ENCODE peak calls at places on chromosomes 7 and 10, in four cellular contexts. One of them, this sample, is unnamed.
A peak's percentile ranks its signal among the peaks of the same experiment; 100 is the strongest.

GRCh38 chr10:89153086-89153485 is 54.0 kb downstream of the CH25H start:
- DNase-seq in colonic mucosa: no peak
- DNase-seq in GM12878: no peak
- DNase-seq in thyroid gland: no peak
- DNase-seq in this sample: no peak

GRCh38 chr10:93947055-93947454 is 46.7 kb upstream of the PLCE1 start:
- DNase-seq in colonic mucosa: no peak
- DNase-seq in GM12878: no peak
- DNase-seq in thyroid gland: peak; percentile 55
- DNase-seq in this sample: no peak

GRCh38 chr7:27046854-27047549 is 48.8 kb downstream of the HOXA1 start:
- DNase-seq in colonic mucosa: no peak
- DNase-seq in GM12878: no peak
- DNase-seq in thyroid gland: no peak
- DNase-seq in this sample: no peak

GRCh38 chr10:60663850-60664249 is 114.4 kb upstream of the CDK1 start:
- DNase-seq in colonic mucosa: no peak
- DNase-seq in GM12878: no peak
- DNase-seq in thyroid gland: no peak
- DNase-seq in this sample: no peak

GRCh38 chr10:78802866-78803265 is 265.9 kb upstream of the ZMIZ1 start:
- DNase-seq in colonic mucosa: peak; percentile 32
- DNase-seq in GM12878: no peak
- DNase-seq in thyroid gland: no peak
- DNase-seq in this sample: peak; percentile 53

GRCh38 chr7:106372121-106372520 is 87.3 kb upstream of the NAMPT start:
- DNase-seq in colonic mucosa: no peak
- DNase-seq in GM12878: no peak
- DNase-seq in thyroid gland: no peak
- DNase-seq in this sample: no peak

GRCh38 chr10:93468532-93469213 is 13.5 kb downstream of the MYOF start:
- DNase-seq in colonic mucosa: no peak
- DNase-seq in GM12878: no peak
- DNase-seq in thyroid gland: no peak
- DNase-seq in this sample: no peak

GRCh38 chr10:32190890-32191491 is 134.8 kb upstream of the KIF5B start:
- DNase-seq in colonic mucosa: no peak
- DNase-seq in GM12878: no peak
- DNase-seq in thyroid gland: no peak
- DNase-seq in this sample: no peak

GRCh38 chr7:54888067-54888735 is 129.2 kb upstream of the SEC61G start:
- DNase-seq in colonic mucosa: no peak
- DNase-seq in GM12878: no peak
- DNase-seq in thyroid gland: peak; percentile 28
- DNase-seq in this sample: no peak

GRCh38 chr7:604884-605531 is 85.4 kb upstream of the PDGFA start:
- DNase-seq in colonic mucosa: no peak
- DNase-seq in GM12878: no peak
- DNase-seq in thyroid gland: peak; percentile 15
- DNase-seq in this sample: no peak

GRCh38 chr7:68691261-68692216 is 906.7 kb upstream of the AUTS2 start:
- DNase-seq in colonic mucosa: no peak
- DNase-seq in GM12878: no peak
- DNase-seq in thyroid gland: no peak
- DNase-seq in this sample: no peak

GRCh38 chr7:5773661-5774086 is 7.8 kb downstream of the RNF216 start:
- DNase-seq in colonic mucosa: no peak
- DNase-seq in GM12878: no peak
- DNase-seq in thyroid gland: peak; percentile 10
- DNase-seq in this sample: no peak

GRCh38 chr7:72020301-72020700 is 391.8 kb downstream of the CALN1 start:
- DNase-seq in colonic mucosa: no peak
- DNase-seq in GM12878: no peak
- DNase-seq in thyroid gland: no peak
- DNase-seq in this sample: no peak

GRCh38 chr10:24324651-24325050 is 115.7 kb downstream of the KIAA1217 start:
- DNase-seq in colonic mucosa: no peak
- DNase-seq in GM12878: no peak
- DNase-seq in thyroid gland: no peak
- DNase-seq in this sample: peak; percentile 57

GRCh38 chr10:89591796-89592271 is 53.2 kb downstream of the PANK1 start:
- DNase-seq in colonic mucosa: no peak
- DNase-seq in GM12878: no peak
- DNase-seq in thyroid gland: peak; percentile 83
- DNase-seq in this sample: no peak

GRCh38 chr10:63166742-63167258 is 33.7 kb downstream of the NRBF2 start:
- DNase-seq in colonic mucosa: peak; percentile 27
- DNase-seq in GM12878: peak; percentile 33
- DNase-seq in thyroid gland: no peak
- DNase-seq in this sample: peak; percentile 10

GRCh38 chr7:20107582-20107981 is 109.6 kb downstream of the MACC1 start:
- DNase-seq in colonic mucosa: no peak
- DNase-seq in GM12878: no peak
- DNase-seq in thyroid gland: no peak
- DNase-seq in this sample: peak; percentile 29

GRCh38 chr10:123150986-123151738 is 3.0 kb upstream of the BUB3 start:
- DNase-seq in colonic mucosa: peak; percentile 31
- DNase-seq in GM12878: no peak
- DNase-seq in thyroid gland: no peak
- DNase-seq in this sample: no peak

GRCh38 chr10:69409176-69409495 is 7.6 kb downstream of the TACR2 start:
- DNase-seq in colonic mucosa: no peak
- DNase-seq in GM12878: no peak
- DNase-seq in thyroid gland: no peak
- DNase-seq in this sample: no peak

GRCh38 chr10:69407621-69408301 is 9.0 kb downstream of the TACR2 start:
- DNase-seq in colonic mucosa: no peak
- DNase-seq in GM12878: no peak
- DNase-seq in thyroid gland: peak; percentile 20
- DNase-seq in this sample: no peak

GRCh38 chr10:69406816-69407580 is 9.7 kb downstream of the TACR2 start:
- DNase-seq in colonic mucosa: no peak
- DNase-seq in GM12878: no peak
- DNase-seq in thyroid gland: no peak
- DNase-seq in this sample: no peak

GRCh38 chr10:69409968-69410367 is 6.8 kb downstream of the TACR2 start:
- DNase-seq in colonic mucosa: no peak
- DNase-seq in GM12878: peak; percentile 60
- DNase-seq in thyroid gland: no peak
- DNase-seq in this sample: no peak

DNA sequence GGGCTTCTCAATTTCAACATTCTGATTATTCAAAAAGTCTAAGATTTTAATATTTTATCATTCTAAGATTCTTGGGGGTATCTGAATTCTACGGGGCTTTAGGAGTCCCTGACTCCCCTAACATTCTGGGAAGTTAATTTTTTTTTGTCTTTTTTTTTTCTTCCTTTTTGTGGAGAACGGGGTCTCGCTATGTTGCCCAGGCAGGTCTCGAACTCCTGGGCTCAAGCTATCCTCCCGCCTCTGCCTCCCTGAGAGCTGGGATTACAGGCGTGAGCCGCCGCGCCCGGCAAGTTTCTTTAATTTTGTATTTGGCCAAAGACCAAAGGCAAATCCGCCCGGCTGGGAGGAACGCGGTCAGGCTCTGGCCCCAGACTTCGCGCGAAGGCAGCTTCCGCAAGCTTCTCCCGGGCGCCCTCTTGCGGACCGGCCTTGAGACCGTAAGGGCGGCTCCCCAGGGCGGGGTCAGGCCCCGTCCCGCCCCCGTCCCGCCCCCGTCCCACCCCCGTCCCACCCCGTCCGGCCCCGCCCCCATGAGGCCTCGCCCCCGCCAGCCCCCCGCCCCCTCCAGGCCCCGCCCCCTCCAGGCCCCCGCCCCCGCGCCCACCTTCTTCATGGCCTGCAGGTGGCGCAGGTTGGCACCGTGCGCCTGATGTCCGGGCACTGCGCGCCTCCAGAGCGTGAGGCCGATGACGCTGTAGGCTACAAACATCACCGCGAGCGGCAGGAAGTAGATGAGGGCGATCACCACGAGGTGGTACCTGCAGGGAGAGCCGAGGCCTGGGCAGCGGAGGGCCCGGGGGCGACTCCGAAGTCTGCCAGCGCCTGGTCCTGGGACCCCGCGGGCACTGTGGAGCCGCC is 8.2 kb downstream of the TACR2 start:
- DNase-seq in colonic mucosa: peak; percentile 97
- DNase-seq in GM12878: peak; percentile 62
- DNase-seq in thyroid gland: peak; percentile 95
- DNase-seq in this sample: peak; percentile 94
- H3K4me3 ChIP-seq in colonic mucosa: peak overlapping the region; percentile 13
- H3K4me3 ChIP-seq in GM12878: peak overlapping the region; percentile 36
- H3K4me3 ChIP-seq in thyroid gland: no peak overlapping the region
- H3K4me3 ChIP-seq in this sample: peak overlapping the region; percentile 32

GRCh38 chr7:159115601-159116501 is 28.8 kb downstream of the VIPR2 start:
- DNase-seq in colonic mucosa: no peak
- DNase-seq in GM12878: no peak
- DNase-seq in thyroid gland: no peak
- DNase-seq in this sample: no peak

GRCh38 chr7:159117366-159118219 is 27.1 kb downstream of the VIPR2 start:
- DNase-seq in colonic mucosa: no peak
- DNase-seq in GM12878: no peak
- DNase-seq in thyroid gland: no peak
- DNase-seq in this sample: no peak

GRCh38 chr7:159114981-159115380 is 29.7 kb downstream of the VIPR2 start:
- DNase-seq in colonic mucosa: no peak
- DNase-seq in GM12878: no peak
- DNase-seq in thyroid gland: no peak
- DNase-seq in this sample: no peak

GRCh38 chr7:159118220-159118595 is 26.5 kb downstream of the VIPR2 start:
- DNase-seq in colonic mucosa: no peak
- DNase-seq in GM12878: no peak
- DNase-seq in thyroid gland: no peak
- DNase-seq in this sample: no peak

GRCh38 chr7:159116581-159117339 is 27.9 kb downstream of the VIPR2 start:
- DNase-seq in colonic mucosa: no peak
- DNase-seq in GM12878: no peak
- DNase-seq in thyroid gland: no peak
- DNase-seq in this sample: no peak
- TF ChIP-seq CTCF in colonic mucosa: no peak
- TF ChIP-seq CTCF in GM12878: no peak
- TF ChIP-seq CTCF in thyroid gland: no peak
- TF ChIP-seq CTCF in this sample: no peak

GRCh38 chr10:72058989-72059842 is 29.1 kb downstream of the SPOCK2 start:
- DNase-seq in colonic mucosa: no peak
- DNase-seq in GM12878: no peak
- DNase-seq in thyroid gland: no peak
- DNase-seq in this sample: no peak
- H3K4me1 ChIP-seq in colonic mucosa: peaks cover 4% of the 10 kb centered on the region
- H3K4me1 ChIP-seq in GM12878: peaks cover 14% of the 10 kb centered on the region
- H3K4me1 ChIP-seq in thyroid gland: no peaks in the 10 kb centered on the region
- H3K4me1 ChIP-seq in this sample: no peaks in the 10 kb centered on the region

DNA sequence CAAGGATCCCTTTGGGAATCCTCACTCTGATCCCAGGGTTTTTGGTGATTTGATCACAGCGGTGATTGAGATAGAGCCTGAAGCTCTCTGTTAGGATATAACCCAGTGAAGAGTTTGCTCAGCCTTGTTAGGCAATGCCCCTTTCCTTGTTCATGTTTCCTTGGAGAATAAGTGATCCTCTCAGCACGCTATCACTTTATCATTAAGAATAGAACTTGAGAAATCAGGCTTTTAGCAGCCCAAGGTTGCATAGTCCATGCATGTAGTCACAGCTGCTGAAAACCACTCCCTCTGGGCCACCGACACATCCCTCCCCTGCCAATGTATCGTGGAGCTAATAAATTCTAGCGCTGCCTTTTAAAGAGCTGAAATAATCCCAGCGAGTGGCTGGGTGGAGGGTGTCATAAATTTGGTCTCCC is 250.1 kb downstream of the TRIL start:
- DNase-seq in colonic mucosa: no peak
- DNase-seq in GM12878: no peak
- DNase-seq in thyroid gland: no peak
- DNase-seq in this sample: no peak
- H3K4me3 ChIP-seq in colonic mucosa: no peak overlapping the region
- H3K4me3 ChIP-seq in GM12878: no peak overlapping the region
- H3K4me3 ChIP-seq in thyroid gland: no peak overlapping the region
- H3K4me3 ChIP-seq in this sample: no peak overlapping the region

GRCh38 chr7:135406908-135407307 is 103.0 kb downstream of the CNOT4 start:
- DNase-seq in colonic mucosa: no peak
- DNase-seq in GM12878: no peak
- DNase-seq in thyroid gland: no peak
- DNase-seq in this sample: no peak

GRCh38 chr7:135405969-135406368 is 103.9 kb downstream of the CNOT4 start:
- DNase-seq in colonic mucosa: no peak
- DNase-seq in GM12878: peak; percentile 7
- DNase-seq in thyroid gland: no peak
- DNase-seq in this sample: no peak

GRCh38 chr7:135409845-135410545 is 99.9 kb downstream of the CNOT4 start:
- DNase-seq in colonic mucosa: no peak
- DNase-seq in GM12878: no peak
- DNase-seq in thyroid gland: no peak
- DNase-seq in this sample: no peak

GRCh38 chr7:135410546-135410942 is 99.4 kb downstream of the CNOT4 start:
- DNase-seq in colonic mucosa: no peak
- DNase-seq in GM12878: no peak
- DNase-seq in thyroid gland: no peak
- DNase-seq in this sample: no peak

GRCh38 chr7:135407884-135408283 is 102.0 kb downstream of the CNOT4 start:
- DNase-seq in colonic mucosa: no peak
- DNase-seq in GM12878: no peak
- DNase-seq in thyroid gland: no peak
- DNase-seq in this sample: no peak
- TF ChIP-seq CTCF in colonic mucosa: no peak
- TF ChIP-seq CTCF in GM12878: no peak
- TF ChIP-seq CTCF in thyroid gland: no peak
- TF ChIP-seq CTCF in this sample: no peak

GRCh38 chr10:71717056-71717755 is 2.4 kb downstream of the C10orf105 start:
- DNase-seq in colonic mucosa: no peak
- DNase-seq in GM12878: no peak
- DNase-seq in thyroid gland: no peak
- DNase-seq in this sample: no peak
- H3K4me1 ChIP-seq in colonic mucosa: peaks cover 11% of the 10 kb centered on the region
- H3K4me1 ChIP-seq in GM12878: peaks cover 26% of the 10 kb centered on the region
- H3K4me1 ChIP-seq in thyroid gland: peaks cover 38% of the 10 kb centered on the region
- H3K4me1 ChIP-seq in this sample: peaks cover 10% of the 10 kb centered on the region

GRCh38 chr7:131674131-131674530 is 117.7 kb upstream of the PODXL start:
- DNase-seq in colonic mucosa: no peak
- DNase-seq in GM12878: no peak
- DNase-seq in thyroid gland: no peak
- DNase-seq in this sample: no peak
- H3K4me3 ChIP-seq in colonic mucosa: no peak overlapping the region
- H3K4me3 ChIP-seq in GM12878: no peak overlapping the region
- H3K4me3 ChIP-seq in thyroid gland: no peak overlapping the region
- H3K4me3 ChIP-seq in this sample: no peak overlapping the region

DNA sequence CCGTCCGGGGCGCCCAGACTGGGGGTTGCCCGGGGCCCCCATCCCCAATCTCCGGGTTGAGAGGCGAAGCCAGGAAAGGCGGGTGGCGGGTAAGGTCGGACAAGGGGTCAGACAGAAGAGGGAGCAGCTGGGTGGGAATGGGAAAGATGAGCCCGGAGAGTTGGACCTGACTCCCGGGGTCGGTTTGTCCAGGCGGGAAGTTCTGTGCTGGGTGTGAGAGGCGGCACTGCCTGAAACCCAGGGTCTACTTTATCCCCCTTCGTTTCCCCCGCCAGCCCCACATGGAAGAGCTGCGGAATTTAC is 675 bp downstream of the SLC4A2 start:
- DNase-seq in colonic mucosa: no peak
- DNase-seq in GM12878: no peak
- DNase-seq in thyroid gland: no peak
- DNase-seq in this sample: no peak
- TF ChIP-seq CTCF in colonic mucosa: no peak
- TF ChIP-seq CTCF in GM12878: no peak
- TF ChIP-seq CTCF in thyroid gland: no peak
- TF ChIP-seq CTCF in this sample: no peak

This sample was measured in prostate gland.